ENCODE peak calls at places on chromosomes 12 and 14, in five cellular contexts. Z is fibroblast of mammary gland, X is body of pancreas, C is fibroblast of lung, L is A549. I is an unnamed sample.
A peak's percentile ranks its signal among the peaks of the same experiment; 100 is the strongest.

GRCh38 chr12:101925935-101926334 is 48.6 kb downstream of the DRAM1 start:
- DNase-seq in C (peak; percentile 60), Z (no peak), X (no peak), L (no peak), I (peak; percentile 57)

GRCh38 chr12:117342682-117343081 is 18.7 kb downstream of the NOS1 start:
- DNase-seq in X (no peak), C (no peak), L (peak; percentile 61), Z (no peak), I (no peak)

GRCh38 chr14:104394606-104394910 is 185.0 kb upstream of the C14orf180 start:
- DNase-seq in X (no peak), L (no peak), C (no peak), Z (no peak), I (no peak)

GRCh38 chr14:37142835-37143499 is 29.4 kb downstream of the SLC25A21 start:
- DNase-seq in X (no peak), L (peak; percentile 17), C (peak; percentile 95), Z (peak; percentile 42), I (peak; percentile 17)

GRCh38 chr12:52860102-52860838 is 11.5 kb upstream of the KRT78 start:
- DNase-seq in C (peak; percentile 62), Z (peak; percentile 56), L (peak; percentile 89), X (no peak), I (peak; percentile 60)

GRCh38 chr14:61489932-61490331 is 168.6 kb downstream of the PRKCH start:
- DNase-seq in X (no peak), L (peak; percentile 55), C (peak; percentile 41), Z (no peak), I (no peak)

GRCh38 chr14:105917933-105918436 is 391.6 kb downstream of the TMEM121 start:
- DNase-seq in L (no peak), Z (no peak), X (no peak), C (no peak), I (no peak)

GRCh38 chr12:69274861-69275260 is 35.5 kb downstream of the CPSF6 start:
- DNase-seq in Z (peak; percentile 75), X (no peak), C (peak; percentile 61), L (no peak), I (peak; percentile 8)

GRCh38 chr12:115149685-115150378 is 465.9 kb upstream of the TBX3 start:
- DNase-seq in C (peak; percentile 94), L (peak; percentile 18), Z (peak; percentile 91), X (no peak), I (peak; percentile 77)

GRCh38 chr14:99395904-99396530 is 84.6 kb downstream of the SETD3 start:
- DNase-seq in X (no peak), L (no peak), C (peak; percentile 88), Z (peak; percentile 56), I (peak; percentile 36)

GRCh38 chr14:23631702-23632460 is 4.3 kb upstream of the DHRS2 start:
- DNase-seq in Z (peak; percentile 76), C (peak; percentile 35), X (peak; percentile 85), L (peak; percentile 73), I (peak; percentile 76)

GRCh38 chr14:92487513-92488133 is 26.0 kb upstream of the RIN3 start:
- DNase-seq in Z (no peak), X (no peak), C (no peak), L (no peak), I (no peak)

GRCh38 chr12:67299526-67299925 is 30.4 kb downstream of the CAND1 start:
- DNase-seq in C (no peak), L (no peak), X (no peak), Z (no peak), I (peak; percentile 11)

GRCh38 chr12:55931317-55931779 is 386 bp downstream of the DGKA start:
- DNase-seq in Z (no peak), L (no peak), X (peak; percentile 30), C (no peak), I (no peak)

GRCh38 chr14:21057803-21058675 is at the start of gene RNASE8:
- DNase-seq in C (peak; percentile 66), Z (peak; percentile 55), X (no peak), L (no peak), I (no peak)

GRCh38 chr14:56811596-56812363 is 1.5 kb upstream of the OTX2 start:
- DNase-seq in X (no peak), Z (no peak), C (no peak), L (no peak), I (no peak)

GRCh38 chr14:55535521-55536207 is 44.3 kb upstream of the KTN1 start:
- DNase-seq in X (no peak), L (no peak), C (peak; percentile 59), Z (no peak), I (no peak)

GRCh38 chr12:12349711-12350665 is at the start of gene MANSC1:
- DNase-seq in X (peak; percentile 79), Z (peak; percentile 20), C (peak; percentile 40), L (peak; percentile 58), I (no peak)

GRCh38 chr14:95301527-95302187 is 18.1 kb downstream of the CLMN start:
- DNase-seq in C (no peak), X (no peak), Z (no peak), L (no peak), I (no peak)

GRCh38 chr12:111692575-111693210 is 6.8 kb downstream of the ACAD10 start:
- DNase-seq in L (peak; percentile 42), X (no peak), C (no peak), Z (peak; percentile 45), I (no peak)

GRCh38 chr14:83827383-83827782 is 1702.6 kb upstream of the FLRT2 start:
- DNase-seq in L (no peak), C (no peak), Z (no peak), X (no peak), I (no peak)

GRCh38 chr14:34035177-34035933 is 84.5 kb upstream of the EGLN3 start:
- DNase-seq in Z (no peak), L (peak; percentile 45), C (peak; percentile 27), X (no peak), I (no peak)

GRCh38 chr12:132489602-132490239 is at the start of gene FBRSL1:
- DNase-seq in L (peak; percentile 88), C (peak; percentile 73), X (peak; percentile 90), Z (peak; percentile 74), I (peak; percentile 88)

GRCh38 chr12:14057895-14058294 is 76.5 kb upstream of the GRIN2B start:
- DNase-seq in Z (no peak), L (no peak), X (no peak), C (no peak), I (no peak)

GRCh38 chr12:16062611-16063010 is 151.5 kb downstream of the DERA start:
- DNase-seq in L (no peak), X (no peak), Z (peak; percentile 44), C (peak; percentile 40), I (peak; percentile 11)

GRCh38 chr12:68957273-68957672 is 24.3 kb upstream of the CPM start:
- DNase-seq in X (no peak), C (no peak), L (no peak), Z (no peak), I (no peak)

GRCh38 chr12:87816186-87816585 is 213.0 kb downstream of the C12orf50 start:
- DNase-seq in Z (peak; percentile 24), C (peak; percentile 80), X (no peak), L (no peak), I (no peak)

GRCh38 chr14:49687942-49688700 is at the start of gene POLE2:
- DNase-seq in X (peak; percentile 75), Z (peak; percentile 63), L (peak; percentile 84), C (peak; percentile 67), I (peak; percentile 66)

GRCh38 chr14:103372552-103373304 is 12.5 kb upstream of the MARK3 start:
- DNase-seq in Z (peak; percentile 98), C (peak; percentile 93), X (no peak), L (peak; percentile 78), I (peak; percentile 80)

GRCh38 chr12:9687228-9687627 is 17.7 kb downstream of the CLEC2D start:
- DNase-seq in L (peak; percentile 19), C (peak; percentile 44), X (no peak), Z (peak; percentile 72), I (no peak)

GRCh38 chr14:31560759-31561154 is 447 bp upstream of the NUBPL start:
- DNase-seq in X (no peak), C (peak; percentile 9), L (no peak), Z (peak; percentile 15), I (no peak)

DNA sequence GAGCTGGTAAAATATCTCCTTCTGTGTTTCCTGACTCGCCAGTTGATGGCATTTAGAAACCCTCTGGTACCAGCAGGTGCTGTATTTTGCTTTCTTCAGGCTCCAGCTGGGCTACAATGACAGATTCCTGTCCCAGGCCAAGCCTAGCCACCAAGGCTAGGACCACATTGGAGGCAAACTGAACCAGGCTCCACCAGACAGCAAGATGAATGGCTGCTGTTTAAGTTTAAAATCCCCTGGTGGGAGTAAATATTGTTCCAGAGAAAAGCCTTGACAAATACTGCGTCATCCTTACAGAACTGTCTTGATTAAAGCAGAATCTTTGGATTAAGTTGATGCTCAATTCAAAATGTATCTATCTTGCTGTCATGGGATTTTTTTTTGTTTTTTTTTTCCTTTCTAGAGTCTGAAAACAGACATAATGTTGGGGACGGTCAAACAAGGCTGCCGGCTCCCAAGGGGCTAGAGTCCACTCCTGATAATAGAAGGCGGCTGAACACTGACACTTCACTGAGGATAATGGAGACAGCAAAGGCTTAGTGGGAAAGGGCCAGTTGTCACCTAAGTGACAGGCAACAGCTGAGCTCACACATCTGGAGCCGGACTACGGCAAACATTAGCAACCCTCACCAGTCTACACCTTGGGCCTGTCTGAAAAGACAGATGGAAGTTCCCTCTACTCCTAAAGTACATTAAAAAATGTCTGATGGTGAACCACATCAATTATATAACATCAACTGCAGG is 1.8 kb downstream of the PRICKLE1 start:
- DNase-seq in C (no peak), Z (no peak), X (no peak), L (no peak), I (no peak)
- H3K4me3 ChIP-seq in C (peak overlapping the region; percentile 79), Z (peak overlapping the region; percentile 86), X (no peak overlapping the region), L (no peak overlapping the region), I (peak overlapping the region; percentile 68)

GRCh38 chr14:91090733-91091132 is 23.1 kb upstream of the DGLUCY start:
- DNase-seq in L (no peak), Z (no peak), X (no peak), C (no peak), I (no peak)
- H3K4me3 ChIP-seq in L (no peak overlapping the region), Z (no peak overlapping the region), X (no peak overlapping the region), C (no peak overlapping the region), I (no peak overlapping the region)

GRCh38 chr14:74921987-74922751 is 891 bp downstream of the RPS6KL1 start:
- DNase-seq in X (no peak), C (no peak), Z (no peak), L (no peak), I (no peak)
- H3K4me3 ChIP-seq in X (peak overlapping the region; percentile 50), C (no peak overlapping the region), Z (no peak overlapping the region), L (no peak overlapping the region), I (peak overlapping the region; percentile 66)

DNA sequence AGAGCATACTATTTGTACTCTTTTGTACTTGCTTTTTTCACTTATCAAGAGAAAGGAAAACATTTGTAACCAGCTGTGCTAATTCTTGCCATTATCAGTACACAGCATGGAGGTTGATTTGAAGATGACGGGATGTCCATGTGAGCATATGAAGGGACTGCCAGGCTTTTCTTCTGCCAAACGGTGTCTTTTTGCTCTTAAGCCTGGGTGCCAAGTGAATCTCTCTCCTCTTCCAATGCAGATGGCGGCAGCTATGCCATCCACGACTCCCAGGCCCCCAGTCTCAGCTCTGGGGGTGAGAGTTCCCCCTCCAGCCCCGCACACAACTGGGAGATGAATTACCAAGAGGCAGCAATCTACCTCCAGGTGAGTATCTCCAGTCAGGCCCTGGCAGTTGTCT is 38.9 kb downstream of the TPCN1 start:
- DNase-seq in X (no peak), Z (no peak), L (no peak), C (no peak), I (no peak)
- H3K4me3 ChIP-seq in X (no peak overlapping the region), Z (no peak overlapping the region), L (no peak overlapping the region), C (no peak overlapping the region), I (no peak overlapping the region)

GRCh38 chr12:6234214-6234613 is 34.0 kb downstream of the CD9 start:
- DNase-seq in Z (peak; percentile 74), C (no peak), X (no peak), L (no peak), I (peak; percentile 27)
- H3K4me3 ChIP-seq in Z (no peak overlapping the region), C (no peak overlapping the region), X (no peak overlapping the region), L (no peak overlapping the region), I (no peak overlapping the region)

GRCh38 chr12:1213205-1213604 is 222.2 kb downstream of the ERC1 start:
- DNase-seq in C (no peak), X (no peak), L (no peak), Z (no peak), I (no peak)
- H3K4me3 ChIP-seq in C (no peak overlapping the region), X (no peak overlapping the region), L (no peak overlapping the region), Z (no peak overlapping the region), I (no peak overlapping the region)

I was measured in fibroblast of villous mesenchyme.